ENCODE peak calls at places on chromosomes 16 and 17, in five cellular contexts. J is H1, E is K562, M is GM12878, H is HepG2. K is an unnamed sample.

GRCh38 chr17:74916136-74916850 is 6.8 kb downstream of the USH1G start:
- DNase-seq in J (no peak), E (no peak), M (no peak), H (no peak), K (no peak)

GRCh38 chr17:5770556-5771270 is 186.4 kb upstream of the NLRP1 start:
- DNase-seq in J (no peak), E (no peak), M (no peak), H (no peak), K (no peak)

GRCh38 chr16:86389566-86390328 is 120.6 kb upstream of the FOXF1 start:
- DNase-seq in J (no peak), E (no peak), M (no peak), H (no peak), K (no peak)

GRCh38 chr17:65037157-65037556 is 19.4 kb downstream of the GNA13 start:
- DNase-seq in J (no peak), E (no peak), M (no peak), H (no peak), K (no peak)

GRCh38 chr17:10226930-10227695 is 28.7 kb upstream of the GAS7 start:
- DNase-seq in J (peak; percentile 46), E (peak; percentile 58), M (no peak), H (peak; percentile 16), K (peak; percentile 23)

GRCh38 chr16:86740298-86740697 is 161.9 kb downstream of the FOXL1 start:
- DNase-seq in J (no peak), E (no peak), M (no peak), H (no peak), K (no peak)

GRCh38 chr16:72291121-72291520 is 119.2 kb upstream of the PMFBP1 start:
- DNase-seq in J (no peak), E (no peak), M (no peak), H (no peak), K (peak; percentile 44)

GRCh38 chr16:23174622-23175021 is 7.9 kb upstream of the SCNN1G start:
- DNase-seq in J (no peak), E (no peak), M (no peak), H (no peak), K (no peak)

GRCh38 chr17:61458491-61459433 is 6.5 kb downstream of the TBX4 start:
- DNase-seq in J (no peak), E (no peak), M (no peak), H (no peak), K (no peak)

GRCh38 chr17:56785997-56786680 is 47.6 kb downstream of the C17orf67 start:
- DNase-seq in J (no peak), E (no peak), M (no peak), H (no peak), K (no peak)

GRCh38 chr16:83808573-83809014 is 816 bp downstream of the HSBP1 start:
- DNase-seq in J (no peak), E (no peak), M (no peak), H (no peak), K (no peak)

GRCh38 chr17:57774872-57775271 is 29.8 kb upstream of the CCDC182 start:
- DNase-seq in J (no peak), E (no peak), M (no peak), H (no peak), K (no peak)

GRCh38 chr16:86306046-86306644 is 204.2 kb upstream of the FOXF1 start:
- DNase-seq in J (no peak), E (no peak), M (no peak), H (no peak), K (no peak)

GRCh38 chr17:81025065-81025751 is 9.7 kb upstream of the BAIAP2 start:
- DNase-seq in J (no peak), E (no peak), M (no peak), H (no peak), K (no peak)

GRCh38 chr17:15346196-15346595 is 4.8 kb upstream of the TEKT3 start:
- DNase-seq in J (no peak), E (no peak), M (no peak), H (no peak), K (no peak)

GRCh38 chr16:4611337-4612023 is 3.2 kb downstream of the UBALD1 start:
- DNase-seq in J (no peak), E (no peak), M (no peak), H (no peak), K (no peak)

GRCh38 chr17:79027274-79027924 is 3.4 kb downstream of the C1QTNF1 start:
- DNase-seq in J (no peak), E (no peak), M (no peak), H (peak; percentile 94), K (no peak)

GRCh38 chr17:82101767-82102679 is 4.0 kb upstream of the FASN start:
- DNase-seq in J (no peak), E (no peak), M (no peak), H (peak; percentile 87), K (no peak)

GRCh38 chr16:30941600-30942420 is 7.1 kb upstream of the ORAI3 start:
- DNase-seq in J (no peak), E (peak; percentile 90), M (no peak), H (peak; percentile 80), K (peak; percentile 46)

GRCh38 chr17:17906418-17907215 is 65.6 kb downstream of the TOM1L2 start:
- DNase-seq in J (no peak), E (no peak), M (no peak), H (no peak), K (no peak)

GRCh38 chr16:73054732-73055481 is 7.0 kb upstream of the ZFHX3 start:
- DNase-seq in J (no peak), E (no peak), M (no peak), H (peak; percentile 73), K (no peak)

GRCh38 chr16:23803591-23804123 is 32.1 kb upstream of the PRKCB start:
- DNase-seq in J (peak; percentile 31), E (peak; percentile 86), M (no peak), H (peak; percentile 43), K (peak; percentile 57)

GRCh38 chr17:69300222-69300621 is 26.7 kb downstream of the ABCA5 start:
- DNase-seq in J (no peak), E (no peak), M (no peak), H (no peak), K (no peak)

GRCh38 chr17:78432226-78432894 is 53.9 kb downstream of the PGS1 start:
- DNase-seq in J (no peak), E (no peak), M (no peak), H (no peak), K (no peak)

GRCh38 chr17:27293359-27293897 is 486 bp upstream of the WSB1 start:
- DNase-seq in J (no peak), E (peak; percentile 32), M (no peak), H (no peak), K (no peak)

GRCh38 chr16:2930236-2930635 is 18.5 kb downstream of the FLYWCH1 start:
- DNase-seq in J (no peak), E (no peak), M (no peak), H (no peak), K (no peak)

DNA sequence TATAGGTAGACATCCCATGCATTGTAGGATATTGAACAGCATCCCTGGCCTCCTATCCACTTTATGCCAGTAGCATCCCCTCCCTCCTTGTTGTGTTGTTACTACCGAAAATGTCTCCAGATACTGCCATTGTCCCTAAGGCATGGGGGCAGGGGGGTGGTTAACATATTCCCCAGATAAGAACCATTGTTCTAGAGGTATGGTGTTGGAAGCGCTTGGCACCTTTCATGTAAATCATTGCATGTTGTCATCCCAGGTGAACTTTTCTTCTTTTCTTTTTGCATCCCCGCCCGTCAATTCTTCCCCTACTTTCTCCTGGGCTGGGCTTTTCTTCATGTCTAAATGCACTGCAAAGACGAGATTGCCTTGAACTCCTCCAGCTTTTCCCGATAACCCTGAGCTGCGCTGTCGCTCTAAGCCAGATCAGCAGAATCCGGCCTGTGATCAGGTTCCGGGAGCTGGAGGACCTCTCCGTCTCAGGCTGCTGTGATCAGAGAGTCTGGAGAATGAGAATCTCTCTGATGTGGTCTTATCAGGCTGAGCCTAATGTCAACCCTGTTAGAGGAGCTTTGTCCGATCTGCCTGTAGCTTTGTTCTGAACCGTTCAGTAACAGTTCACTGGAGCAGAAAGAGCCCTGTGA is 76.2 kb downstream of the RBFOX1 start:
- DNase-seq in J (no peak), E (no peak), M (no peak), H (no peak), K (no peak)
- TF ChIP-seq SRF in J (no peak), E (no peak), M (no peak), H (no peak), K (no peak)

DNA sequence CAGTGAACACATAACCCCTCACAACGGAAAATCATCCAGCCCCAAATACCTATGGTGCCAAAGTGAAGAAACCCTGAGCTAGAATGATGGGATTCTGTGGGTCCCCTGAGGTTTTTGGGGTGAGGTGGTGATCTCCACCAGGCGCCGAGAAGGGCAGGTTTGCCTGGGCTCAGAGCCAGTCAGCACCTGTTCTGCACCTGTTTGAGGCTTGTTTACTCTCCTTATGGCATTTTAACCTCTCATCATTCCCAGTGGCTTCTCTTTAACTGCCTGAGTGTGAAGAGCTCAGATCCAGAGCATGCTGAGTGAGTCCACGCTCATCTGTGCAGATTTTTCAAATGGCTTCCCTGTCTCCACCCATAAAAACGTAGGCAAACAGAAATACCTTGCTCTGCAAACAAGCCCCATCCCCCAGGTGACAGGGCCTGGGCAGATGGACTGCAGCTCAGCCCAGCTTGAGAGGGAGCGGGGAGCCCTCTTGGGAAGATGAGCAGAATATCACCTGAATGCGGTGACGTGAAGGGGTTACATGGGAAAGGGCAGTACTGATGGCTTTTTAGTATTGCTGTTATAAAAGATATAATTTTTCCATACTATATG is 40.1 kb upstream of the CLEC19A start:
- DNase-seq in J (no peak), E (no peak), M (no peak), H (no peak), K (no peak)
- TF ChIP-seq SRF in J (no peak), E (no peak), M (no peak), H (no peak), K (no peak)

GRCh38 chr17:28549274-28550132 is 2.9 kb downstream of the UNC119 start:
- DNase-seq in J (no peak), E (no peak), M (no peak), H (no peak), K (no peak)

GRCh38 chr17:28553000-28553505 is 629 bp upstream of the UNC119 start:
- DNase-seq in J (no peak), E (no peak), M (no peak), H (no peak), K (no peak)

GRCh38 chr17:28552201-28552999 is at the start of gene UNC119:
- DNase-seq in J (no peak), E (peak; percentile 97), M (no peak), H (peak; percentile 38), K (no peak)

GRCh38 chr17:28550858-28551257 is 1.6 kb downstream of the UNC119 start:
- DNase-seq in J (no peak), E (no peak), M (no peak), H (no peak), K (no peak)

GRCh38 chr17:28551421-28552186 is 820 bp downstream of the UNC119 start:
- DNase-seq in J (no peak), E (no peak), M (no peak), H (no peak), K (no peak)
- TF ChIP-seq SRF in J (no peak), E (no peak), M (no peak), H (no peak), K (no peak)

DNA sequence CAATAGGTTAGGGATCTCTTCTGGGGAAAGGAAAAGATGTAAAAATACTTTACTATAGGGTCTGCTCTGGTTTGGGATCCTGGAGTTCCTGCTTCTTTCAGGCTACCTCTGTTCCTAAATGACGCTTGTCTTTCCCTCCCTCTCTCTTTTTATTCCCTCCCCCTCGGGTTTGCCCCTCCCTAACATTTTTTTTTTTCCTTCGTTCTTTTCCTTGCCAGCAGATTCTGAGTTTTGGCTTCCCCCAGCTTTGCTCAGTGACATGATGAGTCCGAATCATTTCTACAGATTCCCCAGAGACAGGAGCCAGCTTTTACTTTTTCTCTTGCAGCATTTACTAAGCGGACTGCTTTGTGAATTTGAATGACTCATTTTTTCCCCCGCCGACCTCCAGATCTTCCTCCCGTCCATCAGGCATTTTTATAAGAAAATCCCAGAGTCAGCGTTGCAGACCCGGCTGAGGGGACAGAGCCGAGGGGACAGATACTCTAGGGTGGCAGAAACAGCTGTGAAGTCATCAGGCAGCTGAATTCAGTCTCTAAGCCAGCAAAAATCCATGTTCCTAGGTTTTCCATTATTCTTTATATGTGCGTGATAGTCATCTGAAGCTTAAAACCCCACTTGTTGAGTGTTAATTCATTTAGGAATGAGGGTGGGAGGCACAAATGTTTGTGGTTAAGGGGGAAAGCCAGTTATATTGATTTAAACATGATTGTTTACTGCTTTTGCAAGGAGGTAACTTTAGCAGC is at the start of gene TMEM100:
- DNase-seq in J (no peak), E (peak; percentile 15), M (no peak), H (no peak), K (no peak)
- TF ChIP-seq SRF in J (no peak), E (no peak), M (no peak), H (no peak), K (no peak)